ENCODE peak calls at places on chromosome 7, in seven cellular contexts. One of them, this sample, is unnamed.

GRCh38 chr7:127922661-127923060 is 108.6 kb downstream of the LRRC4 start:
- DNase-seq in M059J: no peak
- DNase-seq in NCI-H2081 treated with DMSO at 0.1 percent for 48 hours: no peak
- DNase-seq in EL: no peak
- DNase-seq in Daoy: no peak
- DNase-seq in H7: no peak
- DNase-seq in NAMALWA: no peak
- DNase-seq in this sample: no peak

GRCh38 chr7:115274-115911 is 77.0 kb upstream of the FAM20C start:
- DNase-seq in M059J: peak
- DNase-seq in NCI-H2081 treated with DMSO at 0.1 percent for 48 hours: no peak
- DNase-seq in EL: no peak
- DNase-seq in Daoy: no peak
- DNase-seq in H7: no peak
- DNase-seq in NAMALWA: no peak
- DNase-seq in this sample: no peak

GRCh38 chr7:130794619-130794922 is 60.6 kb upstream of the KLF14 start:
- DNase-seq in M059J: no peak
- DNase-seq in NCI-H2081 treated with DMSO at 0.1 percent for 48 hours: no peak
- DNase-seq in EL: no peak
- DNase-seq in Daoy: no peak
- DNase-seq in H7: no peak
- DNase-seq in NAMALWA: no peak
- DNase-seq in this sample: no peak

GRCh38 chr7:28173531-28173930 is 7.1 kb downstream of the JAZF1 start:
- DNase-seq in M059J: no peak
- DNase-seq in NCI-H2081 treated with DMSO at 0.1 percent for 48 hours: no peak
- DNase-seq in EL: no peak
- DNase-seq in Daoy: no peak
- DNase-seq in H7: no peak
- DNase-seq in NAMALWA: no peak
- DNase-seq in this sample: peak

GRCh38 chr7:37666026-37666780 is 17.4 kb upstream of the GPR141 start:
- DNase-seq in M059J: no peak
- DNase-seq in NCI-H2081 treated with DMSO at 0.1 percent for 48 hours: no peak
- DNase-seq in EL: no peak
- DNase-seq in Daoy: no peak
- DNase-seq in H7: no peak
- DNase-seq in NAMALWA: no peak
- DNase-seq in this sample: no peak

GRCh38 chr7:116511552-116512523 is 12.3 kb downstream of the CAV2 start:
- DNase-seq in M059J: peak
- DNase-seq in NCI-H2081 treated with DMSO at 0.1 percent for 48 hours: no peak
- DNase-seq in EL: peak
- DNase-seq in Daoy: peak
- DNase-seq in H7: no peak
- DNase-seq in NAMALWA: peak
- DNase-seq in this sample: no peak

GRCh38 chr7:82164813-82165212 is 278.8 kb downstream of the CACNA2D1 start:
- DNase-seq in M059J: peak
- DNase-seq in NCI-H2081 treated with DMSO at 0.1 percent for 48 hours: peak
- DNase-seq in EL: peak
- DNase-seq in Daoy: peak
- DNase-seq in H7: no peak
- DNase-seq in NAMALWA: no peak
- DNase-seq in this sample: no peak

GRCh38 chr7:73556208-73557107 is 1.0 kb downstream of the BCL7B start:
- DNase-seq in M059J: no peak
- DNase-seq in NCI-H2081 treated with DMSO at 0.1 percent for 48 hours: no peak
- DNase-seq in EL: no peak
- DNase-seq in Daoy: no peak
- DNase-seq in H7: no peak
- DNase-seq in NAMALWA: no peak
- DNase-seq in this sample: no peak

GRCh38 chr7:5393328-5393727 is 30.3 kb downstream of the TNRC18 start:
- DNase-seq in M059J: no peak
- DNase-seq in NCI-H2081 treated with DMSO at 0.1 percent for 48 hours: no peak
- DNase-seq in EL: no peak
- DNase-seq in Daoy: no peak
- DNase-seq in H7: peak
- DNase-seq in NAMALWA: no peak
- DNase-seq in this sample: no peak

This sample was measured in posterior cingulate gyrus.